ENCODE peak calls at places on chromosomes 7 and 10, in eight cellular contexts. R is stimulated activated CD4-positive, alpha-beta T cell treated with anti-CD3 and anti-CD28 coated beads, Interleukin-15, amount 100 ng/mL, for 1 hour; Y is RPMI7951; J is naive thymus-derived CD8-positive, alpha-beta T cell; G is HS-5; L is T-helper 9 cell; T is psoas muscle; U is iris pigment epithelial cell. V is an unnamed sample.

GRCh38 chr7:132376361-132377013 is 199.8 kb downstream of the PLXNA4 start:
- DNase-seq in G (no peak), Y (no peak), J (no peak), U (no peak), T (no peak), R (no peak), L (no peak), V (no peak)

GRCh38 chr10:77844713-77845454 is 81.7 kb downstream of the DLG5 start:
- DNase-seq in U (peak; percentile 88), R (no peak), J (no peak), L (no peak), Y (peak; percentile 75), G (peak; percentile 72), T (no peak), V (peak; percentile 24)

GRCh38 chr10:6647811-6648526 is 67.9 kb upstream of the PRKCQ start:
- DNase-seq in U (peak; percentile 21), G (no peak), Y (peak; percentile 52), T (no peak), R (peak; percentile 31), J (peak; percentile 75), L (peak; percentile 52), V (no peak)

GRCh38 chr7:156783864-156784263 is 109.1 kb downstream of the LMBR1 start:
- DNase-seq in J (no peak), Y (no peak), U (peak; percentile 53), L (no peak), R (no peak), G (no peak), T (no peak), V (no peak)

GRCh38 chr10:92239185-92239599 is 51.7 kb downstream of the CPEB3 start:
- DNase-seq in U (no peak), L (peak; percentile 2), J (no peak), R (no peak), G (no peak), Y (no peak), T (no peak), V (no peak)

GRCh38 chr10:79047875-79048638 is 20.7 kb upstream of the ZMIZ1 start:
- DNase-seq in T (peak; percentile 25), G (no peak), J (no peak), U (no peak), L (peak; percentile 28), Y (no peak), R (no peak), V (no peak)

GRCh38 chr7:15916666-15917388 is 230.3 kb upstream of the MEOX2 start:
- DNase-seq in T (no peak), R (no peak), L (no peak), G (no peak), U (peak; percentile 11), J (no peak), Y (no peak), V (no peak)

GRCh38 chr7:36001546-36001945 is 151.5 kb upstream of the EEPD1 start:
- DNase-seq in R (no peak), J (no peak), Y (no peak), U (peak; percentile 39), T (no peak), L (no peak), G (no peak), V (peak; percentile 21)

GRCh38 chr7:119197872-119198527 is 973.5 kb downstream of the ANKRD7 start:
- DNase-seq in U (peak; percentile 53), J (no peak), L (no peak), R (no peak), G (peak; percentile 2), Y (peak; percentile 26), T (no peak), V (peak; percentile 9)